ENCODE peak calls at places on chromosomes 4 and X, in four cellular contexts. V is suprapubic skin, D is heart left ventricle, K is IMR-90. X is an unnamed sample.

GRCh38 chr4:1012031-1012739 is 759 bp downstream of the FGFRL1 start:
- DNase-seq in V (no peak), D (no peak), K (no peak), X (peak)

GRCh38 chr4:101285985-101286384 is 61.3 kb downstream of the PPP3CA start:
- DNase-seq in D (no peak), V (no peak), K (no peak), X (no peak)

GRCh38 chr4:74148205-74148604 is 9.7 kb upstream of the MTHFD2L start:
- DNase-seq in V (no peak), D (no peak), K (no peak), X (no peak)

GRCh38 chr4:81565137-81565870 is 93.6 kb upstream of the RASGEF1B start:
- DNase-seq in V (peak), K (no peak), D (peak), X (peak)

GRCh38 chrX:103773445-103773844 is 3.2 kb upstream of the PLP1 start:
- DNase-seq in K (no peak), D (no peak), V (no peak), X (no peak)

GRCh38 chr4:61003301-61003700 is 196.8 kb upstream of the ADGRL3 start:
- DNase-seq in V (no peak), D (no peak), K (peak), X (no peak)

GRCh38 chr4:180539284-180539683 is 1703.9 kb upstream of the TENM3 start:
- DNase-seq in K (no peak), D (no peak), V (no peak), X (no peak)

GRCh38 chr4:41977709-41978108 is 3.8 kb upstream of the DCAF4L1 start:
- DNase-seq in K (peak), D (no peak), V (no peak), X (no peak)

GRCh38 chrX:126137899-126138298 is 28.2 kb downstream of the DCAF12L2 start:
- DNase-seq in D (no peak), K (no peak), V (no peak), X (no peak)

GRCh38 chrX:56618250-56618649 is 54.8 kb downstream of the UBQLN2 start:
- DNase-seq in D (no peak), K (no peak), V (no peak), X (no peak)

GRCh38 chr4:112119358-112119783 is 25.9 kb upstream of the FAM241A start:
- DNase-seq in V (no peak), D (no peak), K (no peak), X (no peak)

GRCh38 chr4:119592708-119593298 is 35.8 kb downstream of the PDE5A start:
- DNase-seq in D (no peak), K (peak), V (no peak), X (no peak)

GRCh38 chr4:87053802-87054767 is 119.3 kb downstream of the AFF1 start:
- DNase-seq in V (no peak), K (no peak), D (no peak), X (no peak)

GRCh38 chrX:150897371-150898319 is 823 bp downstream of the CD99L2 start:
- DNase-seq in K (no peak), D (no peak), V (no peak), X (no peak)

GRCh38 chrX:37786666-37787337 is 6.9 kb downstream of the CYBB start:
- DNase-seq in K (no peak), D (no peak), V (no peak), X (no peak)

GRCh38 chr4:165410214-165410613 is 31.4 kb downstream of the CPE start:
- DNase-seq in D (no peak), K (no peak), V (no peak), X (no peak)

GRCh38 chr4:82372502-82372873 is 1.3 kb downstream of the HNRNPD start:
- DNase-seq in K (peak), V (no peak), D (peak), X (peak)

GRCh38 chr4:122003335-122003734 is 51.5 kb upstream of the TRPC3 start:
- DNase-seq in V (no peak), K (no peak), D (no peak), X (no peak)

GRCh38 chr4:4854649-4855292 is 4.7 kb upstream of the MSX1 start:
- DNase-seq in V (no peak), D (no peak), K (no peak), X (peak)

GRCh38 chrX:19776753-19777152 is 110.6 kb downstream of the SH3KBP1 start:
- DNase-seq in D (no peak), V (no peak), K (no peak), X (no peak)

GRCh38 chr4:169345207-169345788 is 74.5 kb upstream of the SH3RF1 start:
- DNase-seq in D (no peak), V (no peak), K (peak), X (no peak)

GRCh38 chr4:144733566-144733965 is 87.6 kb downstream of the HHIP start:
- DNase-seq in D (no peak), K (no peak), V (no peak), X (no peak)

GRCh38 chr4:100816646-100817045 is 298.8 kb upstream of the EMCN start:
- DNase-seq in K (no peak), D (no peak), V (no peak), X (no peak)

GRCh38 chrX:132216283-132216682 is 3.0 kb downstream of the RAP2C start:
- DNase-seq in D (no peak), V (no peak), K (no peak), X (no peak)

GRCh38 chr4:58749206-58749605 is 1639.0 kb upstream of the IGFBP7 start:
- DNase-seq in D (no peak), V (no peak), K (no peak), X (no peak)

GRCh38 chr4:17690898-17691297 is 76.5 kb downstream of the MED28 start:
- DNase-seq in D (no peak), V (no peak), K (no peak), X (no peak)

GRCh38 chr4:128606173-128606572 is 203.3 kb upstream of the JADE1 start:
- DNase-seq in D (no peak), K (peak), V (no peak), X (no peak)

GRCh38 chr4:22430626-22431025 is 85.2 kb downstream of the ADGRA3 start:
- DNase-seq in K (no peak), D (no peak), V (no peak), X (no peak)

GRCh38 chr4:68271851-68272756 is 26.6 kb upstream of the TMPRSS11B start:
- DNase-seq in V (no peak), D (no peak), K (peak), X (no peak)

GRCh38 chr4:171721937-171722336 is 91.3 kb upstream of the GALNTL6 start:
- DNase-seq in D (no peak), K (no peak), V (no peak), X (no peak)

GRCh38 chr4:10098770-10099139 is 17.8 kb downstream of the WDR1 start:
- DNase-seq in K (peak), V (no peak), D (no peak), X (no peak)

GRCh38 chrX:115408736-115409390 is 119.3 kb downstream of the LUZP4 start:
- DNase-seq in K (peak), D (no peak), V (no peak), X (no peak)

GRCh38 chr4:167826281-167826680 is 266.1 kb upstream of the ANXA10 start:
- DNase-seq in D (no peak), K (no peak), V (no peak), X (no peak)

GRCh38 chr4:141455651-141456050 is 180.7 kb upstream of the IL15 start:
- DNase-seq in D (no peak), V (no peak), K (peak), X (no peak)

GRCh38 chr4:962231-963208 is 10.8 kb downstream of the DGKQ start:
- DNase-seq in V (peak), D (no peak), K (no peak), X (peak)

GRCh38 chrX:117215683-117216082 is 752.9 kb upstream of the CT83 start:
- DNase-seq in K (no peak), D (no peak), V (no peak), X (no peak)

GRCh38 chr4:801436-802124 is 24.3 kb downstream of the CPLX1 start:
- DNase-seq in D (no peak), V (no peak), K (no peak), X (no peak)

GRCh38 chrX:40146471-40147398 is 49.0 kb upstream of the BCOR start:
- DNase-seq in K (peak), D (peak), V (no peak), X (peak)

GRCh38 chr4:6177587-6178197 is 22.7 kb downstream of the JAKMIP1 start:
- DNase-seq in D (no peak), V (no peak), K (no peak), X (no peak)
- TF ChIP-seq POLR2A in D (no peak), V (no peak), K (no peak), X (no peak)

GRCh38 chr4:105894570-105895323 is 524 bp upstream of the NPNT start:
- DNase-seq in V (no peak), K (no peak), D (no peak), X (no peak)
- TF ChIP-seq POLR2A in V (no peak), K (no peak), D (no peak), X (no peak)

DNA sequence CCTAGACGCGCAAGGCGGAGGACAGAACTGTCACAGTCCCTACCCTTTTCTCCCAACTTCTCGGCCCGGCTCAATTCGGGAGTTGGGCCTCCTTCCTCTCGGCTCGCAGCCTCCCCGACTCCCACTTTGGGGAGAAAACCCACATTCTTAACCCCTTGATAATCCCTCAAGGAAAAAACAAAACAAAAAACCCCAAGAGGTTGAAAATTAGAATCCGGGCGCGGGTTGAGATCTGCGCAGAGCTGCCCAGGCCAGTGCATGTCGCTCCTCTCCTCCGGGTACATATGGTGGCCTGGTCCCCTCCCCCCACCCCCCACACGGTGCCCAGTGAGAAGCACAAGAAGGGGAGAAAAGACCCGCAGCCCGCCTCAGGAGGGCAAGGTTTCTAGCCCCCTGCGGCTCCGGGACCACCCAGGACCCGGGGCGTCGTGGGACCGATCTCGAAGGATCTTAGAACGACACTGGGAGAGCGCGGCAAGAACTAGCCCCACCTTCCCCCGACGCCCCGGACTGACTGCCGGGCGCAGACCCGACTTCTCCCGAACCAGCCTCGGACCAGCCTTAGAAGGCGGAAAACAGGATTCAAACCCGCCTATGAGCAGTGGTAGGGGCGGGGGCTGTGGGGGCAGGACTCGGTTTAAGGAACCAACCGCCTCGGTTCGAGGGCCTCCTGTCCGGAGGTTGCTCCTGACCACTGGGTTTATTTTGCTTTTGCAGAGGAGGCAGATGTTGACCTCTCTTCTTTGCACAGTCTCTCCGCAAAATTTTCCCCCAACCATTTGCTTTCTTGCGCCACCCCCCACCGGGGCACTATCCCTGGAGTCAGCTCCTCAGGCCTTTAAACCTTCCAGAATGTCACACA is 2.5 kb upstream of the PDGFRA start:
- DNase-seq in D (peak), V (peak), K (peak), X (peak)
- TF ChIP-seq POLR2A in D (no peak), V (peak), K (peak), X (peak)

GRCh38 chr4:91447168-91447567 is 856.6 kb upstream of the GRID2 start:
- DNase-seq in K (no peak), D (no peak), V (no peak), X (no peak)

GRCh38 chr4:91454111-91454510 is 849.7 kb upstream of the GRID2 start:
- DNase-seq in D (no peak), K (no peak), V (no peak), X (no peak)

GRCh38 chr4:91448668-91449330 is 855.0 kb upstream of the GRID2 start:
- DNase-seq in K (no peak), V (no peak), D (no peak), X (no peak)
- TF ChIP-seq POLR2A in K (no peak), V (no peak), D (no peak), X (no peak)

GRCh38 chrX:120629667-120630537 is at the start of gene C1GALT1C1:
- DNase-seq in K (peak), D (peak), V (peak), X (peak)
- TF ChIP-seq POLR2A in K (peak), D (no peak), V (peak), X (peak)